ENCODE peak calls at places on chromosomes 7 and 10, in ten cellular contexts. E, P, H, O, C, B, F, U, D and Q are unnamed samples.

GRCh38 chr10:110898391-110898790 is 20.6 kb downstream of the BBIP1 start:
- DNase-seq in U (no peak), F (no peak), O (no peak), C (no peak), E (no peak), P (no peak), D (no peak), B (no peak), H (no peak), Q (no peak)

GRCh38 chr7:138668197-138668596 is 33.0 kb downstream of the SVOPL start:
- DNase-seq in F (no peak), D (no peak), H (no peak), E (no peak), U (no peak), P (no peak), O (no peak), B (no peak), C (no peak), Q (no peak)

GRCh38 chr7:102008535-102009262 is 191.3 kb downstream of the CUX1 start:
- DNase-seq in P (no peak), E (no peak), F (no peak), U (no peak), C (no peak), D (no peak), B (no peak), H (no peak), O (peak), Q (no peak)

GRCh38 chr10:124032982-124033886 is 60.2 kb downstream of the CHST15 start:
- DNase-seq in P (peak), B (no peak), E (peak), O (no peak), F (no peak), C (no peak), D (no peak), U (no peak), H (no peak), Q (no peak)

GRCh38 chr7:118330373-118330772 is 105.9 kb downstream of the ANKRD7 start:
- DNase-seq in P (no peak), H (no peak), O (no peak), F (no peak), C (no peak), B (no peak), U (no peak), D (no peak), E (no peak), Q (no peak)

GRCh38 chr7:17679427-17679826 is 260.9 kb downstream of the SNX13 start:
- DNase-seq in H (peak), U (no peak), D (no peak), O (no peak), P (peak), B (no peak), E (no peak), C (no peak), F (no peak), Q (peak)

GRCh38 chr7:157271991-157272324 is 64.8 kb upstream of the DNAJB6 start:
- DNase-seq in E (peak), F (no peak), O (peak), C (peak), P (peak), U (no peak), B (peak), D (no peak), H (peak), Q (no peak)

GRCh38 chr10:2121315-2121714 is 384.0 kb upstream of the ADARB2 start:
- DNase-seq in C (no peak), O (no peak), D (no peak), E (no peak), P (no peak), H (no peak), B (no peak), U (no peak), F (no peak), Q (no peak)

GRCh38 chr10:83862723-83863122 is 276.6 kb upstream of the GHITM start:
- DNase-seq in F (no peak), O (peak), H (no peak), E (no peak), P (no peak), U (no peak), D (no peak), C (no peak), B (no peak), Q (no peak)

GRCh38 chr10:90276894-90277447 is 575.6 kb downstream of the KIF20B start:
- DNase-seq in D (no peak), F (no peak), U (no peak), B (no peak), P (no peak), O (no peak), E (no peak), C (no peak), H (no peak), Q (no peak)

GRCh38 chr10:79203833-79204232 is 135.1 kb downstream of the ZMIZ1 start:
- DNase-seq in B (no peak), F (no peak), H (no peak), U (no peak), P (no peak), D (peak), O (no peak), C (no peak), E (no peak), Q (no peak)

GRCh38 chr10:15515207-15515606 is 144.1 kb upstream of the FAM171A1 start:
- DNase-seq in U (no peak), O (peak), D (no peak), B (no peak), C (no peak), F (no peak), E (peak), P (no peak), H (peak), Q (no peak)
- TF ChIP-seq EP300 in U (no peak), O (no peak), D (no peak), B (no peak), C (no peak), F (no peak), E (no peak), P (no peak), H (no peak), Q (no peak)

GRCh38 chr10:132586731-132587130 is 49.1 kb downstream of the INPP5A start:
- DNase-seq in U (no peak), F (no peak), D (no peak), E (no peak), P (peak), C (no peak), B (no peak), O (no peak), H (no peak), Q (no peak)
- TF ChIP-seq EP300 in U (no peak), F (no peak), D (no peak), E (no peak), P (no peak), C (no peak), B (no peak), O (no peak), H (no peak), Q (no peak)

GRCh38 chr10:132194726-132195125 is 8.0 kb downstream of the DPYSL4 start:
- DNase-seq in H (no peak), O (no peak), P (no peak), C (no peak), E (no peak), B (no peak), F (no peak), U (no peak), D (no peak), Q (no peak)

GRCh38 chr10:132193907-132194552 is 7.3 kb downstream of the DPYSL4 start:
- DNase-seq in D (no peak), B (no peak), O (no peak), U (no peak), C (peak), F (no peak), P (no peak), H (no peak), E (no peak), Q (no peak)

GRCh38 chr10:132192991-132193670 is 6.4 kb downstream of the DPYSL4 start:
- DNase-seq in F (no peak), D (no peak), U (no peak), B (no peak), C (no peak), E (no peak), H (no peak), P (no peak), O (no peak), Q (no peak)

GRCh38 chr10:132189810-132190422 is 3.2 kb downstream of the DPYSL4 start:
- DNase-seq in U (no peak), H (no peak), P (no peak), O (no peak), D (no peak), E (no peak), B (no peak), C (no peak), F (no peak), Q (no peak)

GRCh38 chr10:132192076-132192975 is 5.6 kb downstream of the DPYSL4 start:
- DNase-seq in U (no peak), B (no peak), H (no peak), P (no peak), F (no peak), C (no peak), O (no peak), E (no peak), D (no peak), Q (no peak)
- TF ChIP-seq EP300 in U (no peak), B (no peak), H (no peak), P (no peak), F (no peak), C (no peak), O (no peak), E (no peak), D (no peak), Q (no peak)

GRCh38 chr10:103800110-103800509 is 55.3 kb downstream of the SH3PXD2A start:
- DNase-seq in F (no peak), D (no peak), O (no peak), H (no peak), U (no peak), B (no peak), P (no peak), C (no peak), E (no peak), Q (no peak)

GRCh38 chr10:103799341-103799740 is 56.0 kb downstream of the SH3PXD2A start:
- DNase-seq in P (no peak), O (no peak), D (no peak), F (no peak), E (no peak), B (no peak), U (no peak), C (no peak), H (no peak), Q (no peak)

GRCh38 chr10:103802081-103802480 is 53.3 kb downstream of the SH3PXD2A start:
- DNase-seq in E (no peak), B (no peak), C (no peak), P (no peak), F (no peak), O (no peak), U (no peak), H (no peak), D (no peak), Q (no peak)

GRCh38 chr10:103802637-103803353 is 52.6 kb downstream of the SH3PXD2A start:
- DNase-seq in U (no peak), C (no peak), H (no peak), B (no peak), P (no peak), E (no peak), F (no peak), O (peak), D (no peak), Q (no peak)

DNA sequence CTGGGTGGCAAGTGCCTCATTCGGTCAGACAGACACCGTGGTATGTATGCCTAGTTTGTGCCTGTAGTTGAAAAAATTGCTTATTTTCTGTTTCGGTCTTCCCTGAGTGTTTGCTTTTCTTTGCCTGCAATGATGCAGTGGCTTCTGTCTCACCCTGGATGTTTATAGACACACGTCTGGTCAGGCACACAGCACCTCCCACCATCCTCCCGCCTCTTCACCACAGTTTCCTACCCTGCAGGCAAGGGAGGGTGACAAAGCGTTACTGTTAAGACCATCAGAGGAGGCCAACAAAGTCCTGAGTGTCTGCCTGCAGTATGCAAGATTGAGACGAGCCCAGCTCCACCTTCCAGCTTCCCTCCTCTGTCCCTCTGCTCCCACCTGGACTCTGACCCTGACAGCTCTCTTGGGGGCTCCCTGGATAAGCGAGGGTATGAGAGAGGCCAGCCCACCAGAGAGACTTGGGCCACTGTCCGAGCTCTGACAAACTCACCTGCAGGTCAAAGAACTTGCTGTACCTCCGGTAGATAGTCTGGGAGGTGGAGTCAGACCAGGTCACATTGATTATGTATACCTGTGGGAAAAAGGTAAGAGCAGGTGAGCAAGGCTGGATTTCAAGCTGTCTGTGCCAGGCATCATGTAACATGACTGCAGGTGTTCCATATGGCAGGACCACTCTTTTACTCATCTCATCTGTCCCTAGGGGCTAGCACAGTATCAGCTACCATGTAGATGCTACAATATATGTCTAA is 54.4 kb downstream of the SH3PXD2A start:
- DNase-seq in D (no peak), B (no peak), C (peak), H (no peak), U (no peak), O (no peak), P (no peak), E (no peak), F (no peak), Q (no peak)
- TF ChIP-seq EP300 in D (no peak), B (no peak), C (no peak), H (peak), U (no peak), O (no peak), P (no peak), E (no peak), F (no peak), Q (no peak)